ENCODE peak calls at places on chromosomes 1 and 21, in five cellular contexts. Y is uterus, J is heart left ventricle, A is IMR-90, E is ovary. V is an unnamed sample.

GRCh38 chr1:35136780-35137179 is 56.2 kb downstream of the SFPQ start:
- DNase-seq in Y (no peak), E (no peak), J (no peak), A (no peak), V (no peak)

GRCh38 chr1:198088360-198089071 is 68.3 kb upstream of the NEK7 start:
- DNase-seq in E (no peak), A (peak), Y (no peak), J (no peak), V (no peak)

GRCh38 chr1:147840909-147841308 is 61.7 kb upstream of the GJA8 start:
- DNase-seq in Y (no peak), E (no peak), J (no peak), A (peak), V (no peak)

GRCh38 chr1:222910699-222911098 is 95.9 kb downstream of the DISP1 start:
- DNase-seq in Y (no peak), J (no peak), E (no peak), A (peak), V (no peak)

GRCh38 chr1:60833173-60833572 is 249.2 kb upstream of the NFIA start:
- DNase-seq in J (no peak), E (no peak), A (no peak), Y (no peak), V (no peak)

GRCh38 chr1:30375156-30375555 is 348.2 kb downstream of the MATN1 start:
- DNase-seq in Y (no peak), E (no peak), J (no peak), A (no peak), V (peak)

GRCh38 chr1:39788758-39789570 is at the start of gene BMP8B:
- DNase-seq in Y (no peak), A (no peak), E (no peak), J (peak), V (no peak)

GRCh38 chr1:116724765-116725375 is 29.4 kb upstream of the CD2 start:
- DNase-seq in Y (peak), E (no peak), J (no peak), A (peak), V (no peak)

GRCh38 chr1:168317309-168317708 is 36.6 kb downstream of the TBX19 start:
- DNase-seq in J (no peak), A (no peak), E (no peak), Y (no peak), V (no peak)

GRCh38 chr1:193406901-193407300 is 220.5 kb upstream of the B3GALT2 start:
- DNase-seq in E (no peak), Y (no peak), J (no peak), A (peak), V (no peak)

GRCh38 chr1:209486861-209487260 is 96.7 kb upstream of the CAMK1G start:
- DNase-seq in Y (no peak), E (no peak), A (peak), J (no peak), V (no peak)

GRCh38 chr1:202958544-202959275 is 598 bp upstream of the ADIPOR1 start:
- DNase-seq in Y (no peak), E (no peak), J (no peak), A (no peak), V (no peak)

GRCh38 chr1:80633947-80634710 is 1166.6 kb upstream of the ADGRL2 start:
- DNase-seq in A (no peak), E (no peak), J (no peak), Y (no peak), V (no peak)

GRCh38 chr1:198641966-198642656 is 3.3 kb downstream of the PTPRC start:
- DNase-seq in J (no peak), A (no peak), Y (no peak), E (no peak), V (no peak)

DNA sequence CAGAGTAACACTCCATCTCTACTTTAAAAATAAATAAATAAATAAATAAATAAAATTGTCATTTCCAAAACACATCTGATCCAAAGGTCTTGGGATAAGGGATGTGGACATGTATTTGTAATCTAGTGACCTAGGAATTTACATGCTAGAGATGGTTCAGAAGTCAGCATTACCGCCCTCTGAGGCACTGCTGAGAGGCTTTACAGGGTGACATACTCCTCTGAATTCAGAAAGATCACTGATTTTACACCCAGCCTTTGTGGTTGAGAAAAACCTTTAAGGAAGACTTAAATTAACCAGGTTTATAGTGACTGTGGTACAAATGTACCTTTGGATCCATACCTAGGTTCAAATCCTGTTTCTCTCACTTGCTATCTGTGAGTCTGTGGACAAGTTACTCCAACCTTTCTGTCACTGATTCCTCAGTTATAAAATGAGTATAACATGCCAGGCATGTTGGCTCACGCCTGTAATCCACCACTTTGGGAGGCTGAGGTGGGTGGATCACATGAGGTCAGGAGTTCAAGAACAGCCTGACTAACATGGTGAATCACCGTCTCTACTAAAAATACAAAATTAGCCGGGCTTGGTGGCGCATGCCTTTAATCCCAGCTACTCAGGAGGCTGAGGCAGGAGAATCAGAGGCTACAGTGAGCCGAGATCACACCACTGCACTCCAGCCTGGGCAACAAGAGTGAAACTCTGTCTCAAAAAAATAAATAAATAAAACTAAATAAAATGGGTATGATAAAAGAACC is 20.1 kb downstream of the OSBPL9 start:
- DNase-seq in E (peak), J (no peak), Y (peak), A (peak), V (no peak)
- H3K27ac ChIP-seq in E (peak), J (peak), Y (peak), A (no peak), V (peak)

GRCh38 chr1:9242338-9242969 is 7.9 kb downstream of the H6PD start:
- DNase-seq in A (no peak), Y (peak), J (peak), E (peak), V (peak)
- TF ChIP-seq POLR2A in A (no peak), Y (no peak), J (no peak), E (no peak), V (no peak)

GRCh38 chr1:175221548-175222175 is 29.1 kb upstream of the KIAA0040 start:
- DNase-seq in J (no peak), E (no peak), A (no peak), Y (peak), V (no peak)
- TF ChIP-seq CTCF in J (peak), E (no peak), A (no peak), Y (peak), V (no peak)

DNA sequence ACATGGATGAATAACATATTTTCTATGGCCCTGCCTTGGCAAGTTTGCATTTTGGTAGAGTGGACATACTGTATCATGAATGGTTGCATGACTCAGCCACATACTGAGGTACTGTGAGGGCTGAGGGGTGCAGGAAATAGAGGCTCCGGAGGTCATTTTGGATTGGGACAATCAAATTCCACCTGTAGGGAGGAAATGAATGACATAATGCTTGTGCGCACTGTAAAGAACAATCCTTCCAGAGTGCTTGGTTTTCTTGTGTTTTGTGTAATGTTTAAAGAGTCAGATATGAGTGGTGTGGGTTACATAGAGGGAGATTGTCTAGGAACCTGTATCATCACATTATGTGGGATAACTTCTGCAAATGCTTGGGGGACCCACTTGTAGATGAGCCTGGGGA is 329.9 kb upstream of the PROX1 start:
- DNase-seq in E (no peak), A (no peak), Y (no peak), J (no peak), V (no peak)
- H3K27ac ChIP-seq in E (no peak), A (no peak), Y (no peak), J (no peak), V (no peak)

GRCh38 chr1:109250454-109251276 is 1.3 kb downstream of the CELSR2 start:
- DNase-seq in E (peak), J (peak), Y (no peak), A (no peak), V (no peak)

GRCh38 chr1:109249654-109250401 is 489 bp downstream of the CELSR2 start:
- DNase-seq in E (peak), Y (peak), J (peak), A (no peak), V (no peak)

GRCh38 chr1:109247401-109248365 is 1.7 kb upstream of the CELSR2 start:
- DNase-seq in Y (no peak), A (no peak), E (peak), J (no peak), V (no peak)

GRCh38 chr1:109248444-109248796 is 919 bp upstream of the CELSR2 start:
- DNase-seq in J (peak), Y (peak), E (no peak), A (no peak), V (no peak)

DNA sequence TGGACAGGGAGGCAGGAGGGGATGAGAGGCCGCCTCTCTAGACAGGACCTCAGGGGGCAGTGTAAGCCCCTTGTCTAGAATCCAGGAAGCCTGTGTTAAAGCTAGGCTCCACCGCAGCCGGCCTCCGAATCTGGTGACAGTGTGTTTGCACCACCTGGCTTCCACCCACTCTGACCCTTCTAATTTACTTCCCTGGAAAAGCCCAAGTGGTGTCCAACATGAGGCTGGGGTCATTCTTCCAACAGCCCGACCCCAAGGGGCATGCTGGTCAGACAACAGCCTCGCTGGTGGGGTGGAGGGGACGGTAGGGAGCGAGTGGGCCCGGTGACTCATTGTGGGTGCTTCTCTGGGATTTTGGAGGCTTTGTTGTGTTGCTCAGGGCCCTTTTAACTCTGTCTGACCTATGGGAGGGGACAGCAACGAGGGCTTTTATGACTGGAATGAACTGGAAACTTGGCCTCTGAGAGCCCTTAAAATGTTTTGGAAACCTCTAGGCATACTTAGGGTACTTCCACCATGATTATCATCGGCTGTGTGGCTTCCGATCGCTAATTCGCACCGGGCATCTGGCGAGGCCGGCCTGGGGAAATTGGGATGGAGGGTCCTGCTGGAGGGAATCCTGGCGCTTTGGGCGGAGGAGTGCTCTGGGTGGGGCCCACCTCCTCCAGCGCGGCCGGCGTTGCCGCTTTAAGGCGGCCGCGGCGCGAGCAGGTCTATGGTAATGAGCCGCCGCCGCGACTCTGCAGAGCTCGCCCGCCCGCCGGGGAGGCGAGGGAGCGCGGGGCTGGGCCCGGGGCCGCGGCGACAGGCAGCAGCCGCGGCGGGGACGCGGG is at the start of gene CELSR2:
- DNase-seq in A (peak), Y (peak), J (peak), E (peak), V (no peak)
- TF ChIP-seq POLR2A in A (no peak), Y (peak), J (no peak), E (no peak), V (no peak)

GRCh38 chr1:201511396-201511795 is 4.5 kb upstream of the CSRP1 start:
- DNase-seq in Y (no peak), J (no peak), E (no peak), A (no peak), V (no peak)

GRCh38 chr1:201506573-201507567 is at the start of gene CSRP1:
- DNase-seq in J (peak), E (peak), A (peak), Y (peak), V (no peak)

GRCh38 chr1:201510734-201511133 is 3.8 kb upstream of the CSRP1 start:
- DNase-seq in Y (no peak), A (no peak), E (no peak), J (no peak), V (no peak)

GRCh38 chr1:201509601-201510374 is 2.9 kb upstream of the CSRP1 start:
- DNase-seq in A (no peak), Y (no peak), J (no peak), E (no peak), V (no peak)

DNA sequence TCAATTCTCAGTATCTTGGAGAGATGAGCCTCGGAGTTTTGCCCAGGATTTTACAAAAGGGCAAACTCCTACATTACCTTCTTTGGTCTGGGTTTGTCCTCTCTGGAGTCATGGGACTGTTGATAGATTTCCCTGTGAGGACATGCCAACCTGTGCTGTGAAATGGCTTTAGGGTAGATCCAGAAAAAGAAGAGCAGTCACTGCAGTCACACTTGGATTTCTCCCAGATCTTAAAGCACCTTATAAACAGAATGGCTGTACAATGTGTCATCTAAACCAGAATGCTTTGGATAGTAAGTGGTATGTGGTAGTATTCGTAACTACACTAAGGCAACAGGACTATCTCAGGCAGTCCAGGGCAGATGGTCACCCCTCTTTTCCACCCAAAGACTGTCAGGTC is 1.9 kb upstream of the CSRP1 start:
- DNase-seq in Y (no peak), A (peak), E (no peak), J (no peak), V (no peak)
- TF ChIP-seq CTCF in Y (no peak), A (no peak), E (no peak), J (no peak), V (no peak)

GRCh38 chr1:246145900-246146299 is 361.2 kb downstream of the SMYD3 start:
- DNase-seq in Y (no peak), E (no peak), J (no peak), A (no peak), V (no peak)

GRCh38 chr1:246139745-246140182 is 367.3 kb downstream of the SMYD3 start:
- DNase-seq in J (no peak), Y (no peak), A (peak), E (no peak), V (no peak)

GRCh38 chr1:246144931-246145330 is 362.1 kb downstream of the SMYD3 start:
- DNase-seq in A (no peak), Y (no peak), E (no peak), J (no peak), V (no peak)

GRCh38 chr1:246142320-246142893 is 364.7 kb downstream of the SMYD3 start:
- DNase-seq in Y (no peak), A (peak), E (no peak), J (no peak), V (no peak)

DNA sequence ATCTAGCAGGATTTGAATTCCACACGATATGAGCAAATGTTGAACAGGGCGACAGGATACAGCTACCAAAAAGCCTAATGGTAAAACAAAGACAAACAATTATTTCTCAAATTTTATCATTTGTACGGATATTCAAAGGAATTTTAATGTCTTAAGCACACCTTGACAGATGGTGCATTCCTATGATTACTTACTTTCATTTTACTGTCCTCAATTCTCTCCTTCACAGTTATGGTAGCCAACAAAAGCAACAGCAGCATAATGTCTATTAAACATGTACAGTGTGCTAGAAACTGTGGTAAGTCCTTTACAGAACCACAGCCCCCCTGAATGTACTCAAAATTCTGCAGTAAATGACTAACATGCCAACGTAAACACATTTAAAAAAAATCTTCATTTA is 365.8 kb downstream of the SMYD3 start:
- DNase-seq in A (no peak), Y (no peak), E (no peak), J (no peak), V (no peak)
- H3K27ac ChIP-seq in A (no peak), Y (no peak), E (no peak), J (no peak), V (no peak)

DNA sequence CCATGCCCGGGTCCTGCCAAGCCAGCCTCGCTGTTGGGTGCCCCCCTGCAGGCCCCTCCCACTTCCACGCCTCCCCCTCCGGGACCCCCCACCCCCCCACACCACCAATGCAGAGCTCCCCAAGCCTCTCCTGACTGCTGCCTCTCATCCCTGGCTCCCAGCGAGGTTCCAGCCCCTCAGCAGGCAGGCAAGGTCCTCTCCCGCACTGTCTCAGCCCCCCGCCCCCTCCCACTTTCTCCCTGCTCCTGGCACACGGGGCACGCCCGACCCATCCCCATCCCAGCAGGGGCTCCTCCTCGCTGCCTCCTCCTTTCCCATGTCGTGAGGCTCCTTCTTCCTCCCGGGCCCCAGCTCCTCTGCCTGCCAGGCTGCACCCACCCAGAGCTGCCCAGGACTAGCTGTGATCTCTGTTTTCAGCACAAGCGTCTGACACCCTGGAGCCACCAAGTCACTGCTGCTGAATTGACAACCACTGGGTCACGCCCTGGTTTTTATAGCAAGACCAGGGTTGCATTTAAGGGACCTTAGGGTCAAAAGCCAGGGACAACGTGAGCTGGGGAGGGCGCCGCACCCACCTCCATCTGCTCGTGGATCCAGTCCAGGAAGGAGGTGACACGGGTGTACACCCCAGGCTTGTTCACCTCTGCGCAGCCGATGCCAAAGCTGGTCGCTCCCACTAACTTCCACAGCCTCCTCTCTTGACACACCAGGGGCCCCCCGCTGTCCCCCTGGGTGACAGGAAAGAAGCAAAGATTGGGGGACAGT is 9.0 kb upstream of the TFF1 start:
- DNase-seq in E (no peak), J (no peak), Y (no peak), A (no peak), V (no peak)
- TF ChIP-seq POLR2A in E (no peak), J (no peak), Y (no peak), A (no peak), V (no peak)

V was measured in vagina.